ENCODE peak calls at places on chromosomes 6 and 20, in nine cellular contexts. W is endothelial cell, X is AG04449, O is RWPE1, Z is fibroblast of mammary gland, N is HFF-Myc, K is Calu3, T is fibroblast of lung, J is cardiac fibroblast. D is an unnamed sample.

GRCh38 chr6:158595223-158595622 is 35.3 kb downstream of the TMEM181 start:
- DNase-seq in X (no peak), J (peak; percentile 12), O (peak; percentile 5), K (no peak), N (no peak), T (peak; percentile 5), Z (peak; percentile 9), W (peak; percentile 12), D (no peak)

GRCh38 chr6:163323719-163324118 is 90.8 kb upstream of the QKI start:
- DNase-seq in Z (no peak), O (no peak), N (no peak), W (no peak), J (no peak), K (no peak), X (no peak), T (no peak), D (no peak)

GRCh38 chr20:51428451-51429143 is 113.9 kb downstream of the NFATC2 start:
- DNase-seq in Z (peak; percentile 17), W (peak; percentile 20), T (no peak), O (no peak), J (peak; percentile 74), X (no peak), N (no peak), K (no peak), D (peak; percentile 63)

GRCh38 chr20:3168079-3168828 is 5.1 kb downstream of the LZTS3 start:
- DNase-seq in K (peak; percentile 68), O (no peak), J (no peak), N (no peak), T (no peak), Z (no peak), W (no peak), X (no peak), D (no peak)

GRCh38 chr20:47099749-47100515 is 205.3 kb downstream of the EYA2 start:
- DNase-seq in N (no peak), O (no peak), X (no peak), T (peak; percentile 68), J (peak; percentile 82), W (no peak), K (no peak), Z (peak; percentile 69), D (peak; percentile 60)

GRCh38 chr6:21188505-21189223 is 404.9 kb upstream of the SOX4 start:
- DNase-seq in X (no peak), W (no peak), J (no peak), Z (no peak), O (peak; percentile 54), K (no peak), T (no peak), N (no peak), D (no peak)

GRCh38 chr20:61303675-61304074 is 51.6 kb downstream of the CDH4 start:
- DNase-seq in W (no peak), N (no peak), O (no peak), K (no peak), T (no peak), X (no peak), J (no peak), Z (no peak), D (no peak)

GRCh38 chr6:56104591-56104990 is 142.8 kb downstream of the COL21A1 start:
- DNase-seq in T (no peak), O (no peak), X (no peak), K (no peak), N (no peak), Z (no peak), J (no peak), W (no peak), D (no peak)

GRCh38 chr20:48052492-48052870 is 267.2 kb upstream of the SULF2 start:
- DNase-seq in W (no peak), N (no peak), O (peak; percentile 80), X (no peak), T (no peak), Z (no peak), K (peak; percentile 59), J (peak; percentile 65), D (peak; percentile 45)

GRCh38 chr20:35387334-35387733 is 24.4 kb downstream of the UQCC1 start:
- DNase-seq in N (peak; percentile 59), J (peak; percentile 64), T (peak; percentile 71), X (no peak), W (no peak), Z (peak; percentile 83), O (peak; percentile 78), K (no peak), D (peak; percentile 80)

GRCh38 chr6:108114861-108115597 is 40.5 kb upstream of the OSTM1 start:
- DNase-seq in O (no peak), N (no peak), J (peak; percentile 81), T (peak; percentile 59), X (no peak), W (peak; percentile 62), Z (peak; percentile 67), K (peak; percentile 54), D (peak; percentile 44)

GRCh38 chr6:168841609-168842278 is 400.8 kb downstream of the SMOC2 start:
- DNase-seq in J (no peak), O (no peak), W (no peak), N (no peak), K (no peak), Z (no peak), X (no peak), T (no peak), D (no peak)

DNA sequence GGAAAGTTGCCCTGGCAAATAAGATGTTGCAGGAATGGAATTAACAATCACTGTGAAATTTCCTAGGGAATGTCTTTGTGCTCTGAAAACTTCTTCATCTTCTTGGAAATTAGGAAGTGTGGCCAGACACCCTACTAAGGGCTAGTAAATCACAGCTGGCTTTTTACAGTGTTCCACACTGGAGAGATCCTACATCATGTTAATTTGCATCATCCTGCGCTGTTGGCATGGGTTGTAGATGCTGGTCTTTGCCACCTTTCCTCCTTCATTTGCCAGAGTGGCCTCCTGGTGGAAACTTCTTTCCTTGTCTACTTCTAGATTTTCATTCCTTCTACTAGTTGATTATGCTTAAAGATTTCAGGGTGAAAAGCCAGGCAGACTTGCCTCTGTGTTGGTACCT is 2.7 kb downstream of the TNFAIP3 start:
- DNase-seq in X (no peak), O (no peak), K (no peak), J (no peak), T (no peak), Z (no peak), W (no peak), N (no peak), D (no peak)
- TF ChIP-seq CTCF in X (no peak), O (no peak), K (no peak), J (no peak), T (no peak), Z (no peak), W (no peak), N (no peak), D (no peak)

GRCh38 chr6:16239090-16239797 is 857 bp downstream of the GMPR start:
- DNase-seq in K (peak; percentile 71), W (peak; percentile 60), Z (no peak), X (no peak), J (peak; percentile 39), O (peak; percentile 30), T (peak; percentile 41), N (no peak), D (peak; percentile 48)
- TF ChIP-seq CTCF in K (no peak), W (no peak), Z (no peak), X (no peak), J (peak; percentile 11), O (peak; percentile 55), T (peak; percentile 42), N (peak; percentile 23), D (peak; percentile 13)

GRCh38 chr6:118934461-118935330 is at the start of gene MCM9:
- DNase-seq in T (peak; percentile 84), Z (peak; percentile 79), N (peak; percentile 24), W (peak; percentile 96), X (no peak), J (peak; percentile 90), K (peak; percentile 91), O (peak; percentile 92), D (peak; percentile 85)

GRCh38 chr6:118931436-118931835 is 3.5 kb downstream of the MCM9 start:
- DNase-seq in W (no peak), K (no peak), X (no peak), T (no peak), J (no peak), N (no peak), O (peak; percentile 8), Z (no peak), D (no peak)

GRCh38 chr6:118933855-118934460 is 1.0 kb downstream of the MCM9 start:
- DNase-seq in N (no peak), X (no peak), J (no peak), Z (no peak), T (no peak), K (no peak), O (no peak), W (no peak), D (no peak)

GRCh38 chr6:118932421-118932820 is 2.5 kb downstream of the MCM9 start:
- DNase-seq in K (no peak), X (no peak), T (no peak), Z (no peak), O (no peak), W (no peak), N (no peak), J (no peak), D (no peak)

GRCh38 chr6:118930680-118931079 is 4.3 kb downstream of the MCM9 start:
- DNase-seq in X (no peak), O (no peak), J (no peak), N (no peak), T (no peak), K (no peak), Z (no peak), W (no peak), D (no peak)
- TF ChIP-seq CTCF in X (no peak), O (no peak), J (no peak), N (peak; percentile 21), T (peak; percentile 30), K (no peak), Z (peak; percentile 14), W (no peak), D (peak; percentile 15)

GRCh38 chr6:110520992-110521543 is 44.7 kb upstream of the SLC22A16 start:
- DNase-seq in N (no peak), O (no peak), K (no peak), J (no peak), W (no peak), T (no peak), X (no peak), Z (no peak), D (no peak)
- TF ChIP-seq CTCF in N (no peak), O (no peak), K (no peak), J (no peak), W (no peak), T (no peak), X (no peak), Z (no peak), D (no peak)

GRCh38 chr6:140433072-140433471 is 1058.6 kb upstream of the CITED2 start:
- DNase-seq in T (no peak), Z (no peak), W (no peak), K (no peak), N (no peak), X (no peak), J (no peak), O (no peak), D (no peak)

GRCh38 chr6:140427842-140428241 is 1053.4 kb upstream of the CITED2 start:
- DNase-seq in W (no peak), N (no peak), J (no peak), T (no peak), O (no peak), K (no peak), X (no peak), Z (no peak), D (no peak)
- TF ChIP-seq CTCF in W (no peak), N (no peak), J (no peak), T (no peak), O (no peak), K (no peak), X (no peak), Z (no peak), D (no peak)

GRCh38 chr6:15285682-15286294 is 39.9 kb downstream of the JARID2 start:
- DNase-seq in W (no peak), N (no peak), Z (no peak), X (no peak), K (no peak), J (no peak), O (no peak), T (no peak), D (no peak)
- TF ChIP-seq CTCF in W (no peak), N (no peak), Z (no peak), X (no peak), K (no peak), J (peak; percentile 10), O (no peak), T (no peak), D (peak; percentile 10)

D was measured in fibroblast of villous mesenchyme.